ENCODE peak calls at places on chromosomes 16 and 17, in five cellular contexts. W is heart left ventricle, P is mucosa of descending colon, Y is body of pancreas, N is aorta. A is an unnamed sample. For H3K4me1, the result is how much of the 10 kb centered on the place peaks cover.

GRCh38 chr17:50047488-50048126 is 8.3 kb upstream of the ITGA3 start:
- DNase-seq in Y (no peak), N (peak), P (no peak), W (no peak), A (no peak)

GRCh38 chr16:57299009-57299718 is 14.7 kb upstream of the PLLP start:
- DNase-seq in N (peak), W (peak), Y (no peak), P (peak), A (no peak)

GRCh38 chr17:54867634-54868033 is 33.0 kb upstream of the TOM1L1 start:
- DNase-seq in W (no peak), N (no peak), Y (no peak), P (no peak), A (no peak)

GRCh38 chr17:2250140-2251095 is 53.2 kb downstream of the SMG6 start:
- DNase-seq in Y (no peak), N (no peak), P (no peak), W (no peak), A (no peak)

GRCh38 chr17:32357615-32358014 is 7.7 kb downstream of the ZNF207 start:
- DNase-seq in Y (no peak), P (no peak), N (no peak), W (no peak), A (no peak)

GRCh38 chr17:56038136-56038535 is 115.1 kb upstream of the ANKFN1 start:
- DNase-seq in W (no peak), N (no peak), P (no peak), Y (no peak), A (no peak)

GRCh38 chr16:2317231-2318020 is 23.1 kb downstream of the ABCA3 start:
- DNase-seq in P (no peak), N (no peak), W (no peak), Y (no peak), A (no peak)

GRCh38 chr17:51078009-51078592 is 42.6 kb downstream of the SPAG9 start:
- DNase-seq in W (no peak), P (no peak), N (no peak), Y (no peak), A (no peak)

GRCh38 chr17:67646472-67646871 is 71.3 kb upstream of the NOL11 start:
- DNase-seq in P (no peak), Y (no peak), W (no peak), N (no peak), A (no peak)

GRCh38 chr16:49556252-49557069 is 182.9 kb downstream of the C16orf78 start:
- DNase-seq in Y (no peak), W (no peak), N (no peak), P (no peak), A (no peak)

GRCh38 chr17:15404116-15404730 is 62.8 kb upstream of the TEKT3 start:
- DNase-seq in N (no peak), P (no peak), Y (no peak), W (no peak), A (no peak)

GRCh38 chr16:50396770-50397525 is 28.2 kb upstream of the BRD7 start:
- DNase-seq in P (no peak), N (no peak), Y (no peak), W (no peak), A (no peak)

GRCh38 chr17:35089846-35090193 is 26.3 kb upstream of the RFFL start:
- DNase-seq in N (no peak), P (peak), W (no peak), Y (no peak), A (peak)

GRCh38 chr17:38451030-38451839 is 23.0 kb downstream of the ARHGAP23 start:
- DNase-seq in Y (no peak), P (no peak), W (no peak), N (peak), A (peak)

GRCh38 chr17:7561028-7561575 is 617 bp upstream of the SENP3 start:
- DNase-seq in P (peak), W (peak), Y (peak), N (peak), A (peak)

GRCh38 chr16:9115277-9115676 is 23.8 kb downstream of the HAPSTR1 start:
- DNase-seq in Y (no peak), N (no peak), W (no peak), P (no peak), A (no peak)

GRCh38 chr16:11964761-11965539 is at the start of gene TNFRSF17:
- DNase-seq in Y (no peak), N (no peak), W (no peak), P (no peak), A (no peak)

GRCh38 chr16:53022374-53022773 is 30.3 kb downstream of the CHD9NB start:
- DNase-seq in W (no peak), P (peak), N (no peak), Y (peak), A (peak)

GRCh38 chr17:36703860-36704266 is 102.5 kb downstream of the MRM1 start:
- DNase-seq in N (peak), P (peak), W (peak), Y (peak), A (peak)

GRCh38 chr16:51820176-51820575 is 669.1 kb upstream of the SALL1 start:
- DNase-seq in P (no peak), Y (no peak), N (no peak), W (no peak), A (no peak)

GRCh38 chr16:86041807-86042206 is 142.8 kb downstream of the IRF8 start:
- DNase-seq in N (no peak), Y (no peak), W (no peak), P (no peak), A (no peak)

GRCh38 chr17:47254403-47254943 is 846 bp downstream of the ITGB3 start:
- DNase-seq in Y (no peak), W (no peak), P (no peak), N (peak), A (no peak)

GRCh38 chr16:50613281-50613991 is 65.2 kb downstream of the NKD1 start:
- DNase-seq in W (no peak), P (peak), Y (no peak), N (no peak), A (peak)

GRCh38 chr16:67841198-67841815 is 813 bp upstream of the THAP11 start:
- DNase-seq in N (no peak), Y (no peak), W (no peak), P (no peak), A (no peak)

GRCh38 chr16:29126621-29127020 is 141.8 kb downstream of the LAT start:
- DNase-seq in N (peak), Y (no peak), P (no peak), W (no peak), A (no peak)

GRCh38 chr16:471353-472198 is 46.1 kb downstream of the RAB11FIP3 start:
- DNase-seq in N (no peak), Y (no peak), W (no peak), P (no peak), A (peak)

GRCh38 chr16:84199861-84200260 is 8.9 kb downstream of the ADAD2 start:
- DNase-seq in Y (peak), W (no peak), N (no peak), P (no peak), A (no peak)

GRCh38 chr17:55230716-55231115 is 34.0 kb upstream of the HLF start:
- DNase-seq in N (no peak), Y (no peak), P (no peak), W (no peak), A (no peak)

GRCh38 chr17:49193513-49194296 is 16.7 kb downstream of the GNGT2 start:
- DNase-seq in N (peak), Y (peak), W (no peak), P (peak), A (peak)

GRCh38 chr16:81551141-81551808 is 106.7 kb downstream of the CMIP start:
- DNase-seq in Y (no peak), P (no peak), W (no peak), N (peak), A (no peak)

GRCh38 chr17:33049781-33050414 is 58.3 kb downstream of the SPACA3 start:
- DNase-seq in N (no peak), Y (peak), W (no peak), P (peak), A (no peak)

GRCh38 chr16:52591441-52592215 is 44.7 kb upstream of the TOX3 start:
- DNase-seq in Y (no peak), W (no peak), N (no peak), P (no peak), A (no peak)

GRCh38 chr16:70428178-70428998 is 10.5 kb downstream of the ST3GAL2 start:
- DNase-seq in N (peak), Y (peak), W (peak), P (peak), A (peak)

GRCh38 chr16:70430667-70431536 is 8.0 kb downstream of the ST3GAL2 start:
- DNase-seq in P (peak), N (no peak), Y (peak), W (no peak), A (no peak)

GRCh38 chr16:70432304-70432799 is 6.5 kb downstream of the ST3GAL2 start:
- DNase-seq in W (no peak), N (no peak), Y (no peak), P (no peak), A (no peak)

GRCh38 chr16:70427786-70428177 is 11.1 kb downstream of the ST3GAL2 start:
- DNase-seq in P (no peak), N (no peak), W (no peak), Y (no peak), A (no peak)

DNA sequence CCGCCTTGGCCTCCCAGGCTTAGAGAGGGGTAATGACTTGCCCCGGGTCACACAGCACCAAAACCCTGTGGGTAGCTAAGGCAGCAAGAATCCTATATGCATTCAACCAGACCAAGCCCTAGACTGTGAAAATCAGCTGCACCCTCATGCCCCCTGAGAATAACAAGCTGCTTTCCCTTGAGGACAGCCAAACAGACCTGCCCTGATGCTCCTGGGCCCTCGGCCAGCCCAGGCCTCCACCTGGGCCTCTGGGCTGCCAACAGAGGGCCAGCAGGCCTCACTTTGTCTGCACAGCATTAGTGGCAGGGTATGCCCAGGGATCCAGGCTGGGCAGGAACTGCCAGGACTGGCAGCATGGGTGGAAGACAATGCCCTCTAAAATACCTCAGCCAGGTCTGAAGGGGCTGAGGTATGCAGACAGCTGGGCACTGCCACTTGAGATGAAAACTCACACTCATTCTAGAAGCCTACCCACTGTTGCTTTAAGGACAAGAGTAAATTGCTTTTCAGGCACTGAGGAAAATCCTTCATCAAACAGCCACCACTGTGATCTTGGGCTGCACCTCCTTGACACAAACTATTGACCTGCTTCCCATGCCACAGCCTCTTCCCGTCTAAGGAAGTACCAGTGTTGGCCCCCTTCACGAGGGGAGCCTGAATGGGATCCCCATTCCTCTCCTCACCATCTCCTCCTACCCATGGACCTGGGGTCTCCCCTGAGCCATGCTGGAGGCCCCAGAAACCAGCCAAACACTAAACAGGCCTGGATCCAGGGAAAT is 8.8 kb downstream of the ST3GAL2 start:
- DNase-seq in W (no peak), Y (no peak), P (no peak), N (no peak), A (no peak)
- H3K4me3 ChIP-seq in W (no peak), Y (no peak), P (no peak), N (no peak), A (no peak)

DNA sequence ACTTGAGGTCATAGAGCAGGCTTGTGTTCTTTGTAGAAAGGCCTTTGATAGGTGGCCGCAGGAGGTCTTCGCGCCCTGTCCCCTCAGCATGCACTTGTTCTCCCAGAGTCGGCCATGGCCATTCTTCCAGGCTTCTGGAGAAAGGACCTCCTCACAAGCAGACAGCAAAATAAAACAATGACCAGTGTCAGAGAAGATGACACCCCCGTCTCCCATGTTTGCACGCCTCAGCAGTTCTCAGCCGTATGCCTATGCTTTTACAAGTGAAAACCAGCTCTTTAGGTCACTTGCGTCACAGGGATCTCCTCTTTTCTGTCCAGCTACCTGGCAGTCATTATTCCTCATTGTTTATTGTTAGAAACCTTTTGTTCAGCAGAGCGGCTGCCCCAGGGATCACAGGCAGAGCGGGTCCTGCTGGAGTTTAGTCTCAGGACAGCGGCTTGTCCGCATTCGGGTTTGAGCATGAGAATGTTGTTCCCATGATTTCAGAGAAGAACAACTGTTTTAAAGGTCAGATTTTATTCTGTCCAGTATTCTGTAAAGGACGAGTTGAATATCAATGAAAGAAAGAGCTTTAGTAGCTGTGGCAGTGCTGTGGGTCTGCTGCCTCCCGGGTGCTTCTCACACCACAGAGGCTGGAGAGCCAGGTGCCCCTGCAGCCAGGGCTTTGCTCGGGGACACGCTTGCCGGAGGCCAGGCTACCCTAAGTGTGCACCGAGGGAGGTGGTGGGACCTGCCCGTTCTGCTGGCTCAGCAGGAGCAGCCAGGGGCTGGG is 123.9 kb downstream of the RPTOR start:
- DNase-seq in N (peak), Y (no peak), W (no peak), P (no peak), A (no peak)
- H3K4me1 ChIP-seq in N (under half), Y (under half), W (under half), P (under half), A (under half)

GRCh38 chr16:61150351-61150750 is 885.9 kb downstream of the CDH8 start:
- DNase-seq in P (no peak), W (no peak), N (no peak), Y (no peak), A (no peak)

GRCh38 chr16:61149709-61150108 is 886.5 kb downstream of the CDH8 start:
- DNase-seq in Y (no peak), W (peak), N (no peak), P (no peak), A (no peak)

GRCh38 chr16:61148930-61149329 is 887.3 kb downstream of the CDH8 start:
- DNase-seq in P (no peak), Y (no peak), W (no peak), N (no peak), A (no peak)

GRCh38 chr16:61146429-61146828 is 889.8 kb downstream of the CDH8 start:
- DNase-seq in W (no peak), Y (no peak), N (no peak), P (no peak), A (no peak)
- H3K4me3 ChIP-seq in W (no peak), Y (no peak), N (no peak), P (no peak), A (no peak)

GRCh38 chr17:82830249-82830661 is 9.6 kb downstream of the ZNF750 start:
- DNase-seq in Y (peak), W (peak), N (peak), P (no peak), A (peak)
- H3K4me1 ChIP-seq in Y (under half), W (under half), N (under half), P (under half), A (under half)

DNA sequence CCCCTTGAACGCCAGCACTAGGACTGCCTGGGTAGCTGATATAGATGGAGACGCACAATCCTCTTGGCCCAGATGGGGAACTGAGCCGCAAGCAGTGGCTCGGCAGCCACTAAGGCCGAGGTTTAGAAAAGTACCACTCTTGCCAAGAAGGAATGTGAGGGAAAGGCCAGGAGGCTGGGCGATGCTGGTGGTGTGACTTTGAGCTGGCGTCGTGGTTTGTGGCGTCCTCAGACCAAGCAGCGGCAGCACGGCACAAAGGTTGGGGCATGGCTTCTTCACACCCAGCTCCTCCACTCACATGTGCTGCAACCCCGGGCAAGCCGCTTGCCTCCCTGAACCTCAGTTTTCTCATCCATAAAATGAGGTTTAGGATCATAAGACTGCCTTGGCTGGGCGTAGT is 15.6 kb downstream of the DCAKD start:
- DNase-seq in Y (no peak), N (no peak), W (no peak), P (no peak), A (no peak)
- H3K4me3 ChIP-seq in Y (no peak), N (no peak), W (no peak), P (no peak), A (no peak)

DNA sequence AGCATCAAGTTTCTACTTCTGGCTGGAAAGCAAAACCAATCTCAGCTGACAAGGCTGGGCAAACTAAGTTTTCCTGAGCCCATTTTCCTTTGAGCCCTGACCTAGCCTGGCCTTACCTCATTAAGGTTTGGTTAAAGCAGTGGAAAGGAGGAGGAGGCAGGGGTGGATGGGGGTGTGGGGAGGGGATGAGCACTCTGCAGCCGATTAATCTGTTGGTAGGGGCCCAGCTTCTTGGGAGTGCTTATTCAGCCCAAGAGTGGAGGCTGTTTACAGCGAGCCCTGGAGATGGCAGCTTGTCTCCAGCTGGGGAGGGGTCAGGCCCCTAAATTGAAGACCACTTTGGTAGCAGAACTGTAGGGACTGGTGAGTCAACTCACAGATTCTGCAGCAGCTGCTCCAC is 12.0 kb downstream of the SMCR8 start:
- DNase-seq in Y (no peak), W (no peak), P (no peak), N (no peak), A (no peak)
- H3K4me1 ChIP-seq in Y (under half), W (under half), P (under half), N (under half), A (under half)

A was measured in right cardiac atrium.